ENCODE peak calls at places on chromosomes 5 and 9, in four cellular contexts. T is H1, P is HepG2, M is GM12891. C is an unnamed sample.

GRCh38 chr9:98248737-98249474 is 6.5 kb downstream of the TBC1D2 start:
- DNase-seq in T (no peak), M (no peak), P (no peak), C (no peak)

GRCh38 chr5:150163547-150164059 is 3.0 kb upstream of the CDX1 start:
- DNase-seq in M (no peak), T (no peak), P (no peak), C (no peak)

GRCh38 chr5:132104561-132104960 is 31.0 kb downstream of the CSF2 start:
- DNase-seq in P (no peak), M (no peak), T (no peak), C (no peak)

GRCh38 chr5:170327168-170327567 is 29.6 kb upstream of the LCP2 start:
- DNase-seq in T (no peak), P (no peak), M (no peak), C (no peak)

GRCh38 chr5:95669540-95669939 is 13.3 kb downstream of the SPATA9 start:
- DNase-seq in T (no peak), P (no peak), M (no peak), C (no peak)

GRCh38 chr5:19660679-19661078 is 327.3 kb downstream of the CDH18 start:
- DNase-seq in T (no peak), M (no peak), P (peak), C (no peak)

GRCh38 chr5:128966375-128966774 is 1.1 kb downstream of the SLC27A6 start:
- DNase-seq in T (no peak), M (no peak), P (no peak), C (no peak)

GRCh38 chr9:12770261-12770660 is 4.6 kb upstream of the LURAP1L start:
- DNase-seq in T (no peak), M (no peak), P (no peak), C (no peak)

GRCh38 chr5:144469106-144469505 is 298.4 kb downstream of the KCTD16 start:
- DNase-seq in M (no peak), T (no peak), P (no peak), C (no peak)

GRCh38 chr5:83964235-83964634 is 243.6 kb upstream of the HAPLN1 start:
- DNase-seq in M (no peak), T (no peak), P (no peak), C (no peak)

GRCh38 chr9:130208600-130209347 is 36.6 kb downstream of the NCS1 start:
- DNase-seq in M (no peak), P (no peak), T (no peak), C (no peak)
- TF ChIP-seq POLR2AphosphoS5 in M (no peak), P (no peak), T (no peak), C (no peak)

DNA sequence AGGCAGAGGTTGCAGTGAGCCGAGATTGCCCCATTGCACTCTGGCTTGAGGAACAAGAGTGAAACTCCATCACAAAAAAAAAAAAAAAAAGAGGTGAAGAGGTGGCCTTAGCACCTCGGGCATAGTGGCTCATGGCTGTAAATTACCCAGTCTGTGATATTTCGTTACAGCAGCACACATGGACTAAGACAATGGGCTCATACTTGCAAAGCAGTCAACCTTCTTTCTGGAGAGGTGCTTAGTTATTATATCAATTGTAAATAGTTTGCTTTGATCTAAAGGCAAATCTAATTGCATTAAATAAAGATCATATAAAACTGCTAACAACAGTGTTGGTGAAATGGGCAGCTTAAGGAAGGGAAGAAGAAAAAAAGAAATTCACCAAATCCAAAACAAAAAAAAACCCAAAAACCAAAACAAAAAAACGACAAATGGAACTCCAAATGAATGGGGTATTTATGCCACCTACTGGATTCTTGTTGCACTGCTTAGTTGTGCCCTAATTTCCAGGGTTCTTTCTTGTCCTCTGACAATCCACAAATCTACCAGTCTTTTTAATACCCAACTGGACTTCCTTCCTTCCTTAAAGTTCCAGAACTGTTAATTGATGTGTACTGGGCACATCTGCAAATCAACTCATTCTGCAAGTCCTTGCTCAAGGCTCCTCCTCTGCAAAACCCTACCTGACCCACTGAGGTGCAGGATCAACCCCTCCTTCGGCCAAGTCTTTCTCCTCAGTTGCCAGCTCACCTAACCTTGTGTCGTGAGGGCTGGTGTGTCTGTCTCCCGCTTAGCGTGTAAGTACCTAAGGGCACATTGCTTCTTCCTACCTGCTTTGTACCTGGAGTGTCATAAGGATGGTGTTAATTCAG is 35.0 kb upstream of the DMRT1 start:
- DNase-seq in M (no peak), T (no peak), P (peak), C (no peak)
- TF ChIP-seq TAF1 in M (no peak), T (no peak), P (no peak), C (no peak)

GRCh38 chr5:669842-670395 is 23.2 kb downstream of the TPPP start:
- DNase-seq in M (no peak), P (no peak), T (no peak), C (no peak)

GRCh38 chr5:670396-671270 is 22.5 kb downstream of the TPPP start:
- DNase-seq in P (no peak), T (no peak), M (no peak), C (no peak)

GRCh38 chr5:672329-673139 is 20.6 kb downstream of the TPPP start:
- DNase-seq in T (no peak), M (no peak), P (peak), C (no peak)

GRCh38 chr5:673140-673836 is 19.9 kb downstream of the TPPP start:
- DNase-seq in M (no peak), P (no peak), T (no peak), C (no peak)

DNA sequence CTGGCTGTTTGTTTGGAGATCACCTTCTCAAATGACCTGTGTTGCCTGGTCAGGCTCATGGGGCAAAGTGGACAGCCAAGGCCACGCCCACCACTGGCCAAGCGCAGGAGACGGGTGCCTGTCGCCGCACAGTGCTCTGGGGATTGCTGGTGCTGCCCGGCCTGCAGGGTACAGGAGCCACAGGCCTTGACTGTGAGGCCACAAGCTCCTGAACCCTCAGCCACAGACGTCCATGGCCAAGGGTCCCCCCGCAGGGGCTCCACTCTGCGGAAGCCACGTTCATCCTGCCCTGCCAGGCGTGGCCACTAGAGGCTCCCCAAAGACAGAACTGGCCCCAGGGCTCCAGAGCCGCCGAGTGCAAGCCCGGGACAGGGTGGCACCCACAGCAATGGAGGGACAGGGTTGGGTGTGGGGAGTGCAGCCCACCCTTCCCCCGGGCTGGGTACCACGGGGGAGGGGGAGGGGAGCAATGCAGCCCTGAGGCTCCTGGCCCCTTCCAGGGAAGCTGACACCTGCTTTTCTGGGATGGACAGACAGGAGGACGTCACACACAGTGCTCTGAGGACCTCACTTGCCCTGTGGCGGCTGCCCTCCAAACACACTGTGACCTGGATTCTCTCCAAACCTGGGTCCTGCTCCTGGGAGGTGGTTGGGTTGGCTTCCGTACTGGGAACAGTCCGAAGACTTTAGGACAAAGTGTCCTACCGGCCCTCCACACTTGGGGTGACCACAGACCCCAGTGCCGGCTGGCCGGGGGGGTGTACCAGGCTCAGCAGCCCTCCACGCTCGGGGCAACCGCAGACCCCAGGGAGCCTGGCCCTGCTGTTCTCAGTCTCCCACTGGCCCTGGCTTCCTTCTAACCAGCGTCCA is 21.5 kb downstream of the TPPP start:
- DNase-seq in T (no peak), M (peak), P (peak), C (peak)
- TF ChIP-seq POLR2A in T (no peak), M (no peak), P (no peak), C (no peak)

GRCh38 chr5:16894236-16895057 is 41.6 kb downstream of the MYO10 start:
- DNase-seq in P (peak), T (no peak), M (no peak), C (no peak)
- TF ChIP-seq POLR2AphosphoS5 in P (no peak), T (no peak), M (no peak), C (no peak)

GRCh38 chr9:13958672-13959071 is 355.3 kb downstream of the NFIB start:
- DNase-seq in P (no peak), T (no peak), M (no peak), C (no peak)
- TF ChIP-seq TAF1 in P (no peak), T (no peak), M (no peak), C (no peak)

DNA sequence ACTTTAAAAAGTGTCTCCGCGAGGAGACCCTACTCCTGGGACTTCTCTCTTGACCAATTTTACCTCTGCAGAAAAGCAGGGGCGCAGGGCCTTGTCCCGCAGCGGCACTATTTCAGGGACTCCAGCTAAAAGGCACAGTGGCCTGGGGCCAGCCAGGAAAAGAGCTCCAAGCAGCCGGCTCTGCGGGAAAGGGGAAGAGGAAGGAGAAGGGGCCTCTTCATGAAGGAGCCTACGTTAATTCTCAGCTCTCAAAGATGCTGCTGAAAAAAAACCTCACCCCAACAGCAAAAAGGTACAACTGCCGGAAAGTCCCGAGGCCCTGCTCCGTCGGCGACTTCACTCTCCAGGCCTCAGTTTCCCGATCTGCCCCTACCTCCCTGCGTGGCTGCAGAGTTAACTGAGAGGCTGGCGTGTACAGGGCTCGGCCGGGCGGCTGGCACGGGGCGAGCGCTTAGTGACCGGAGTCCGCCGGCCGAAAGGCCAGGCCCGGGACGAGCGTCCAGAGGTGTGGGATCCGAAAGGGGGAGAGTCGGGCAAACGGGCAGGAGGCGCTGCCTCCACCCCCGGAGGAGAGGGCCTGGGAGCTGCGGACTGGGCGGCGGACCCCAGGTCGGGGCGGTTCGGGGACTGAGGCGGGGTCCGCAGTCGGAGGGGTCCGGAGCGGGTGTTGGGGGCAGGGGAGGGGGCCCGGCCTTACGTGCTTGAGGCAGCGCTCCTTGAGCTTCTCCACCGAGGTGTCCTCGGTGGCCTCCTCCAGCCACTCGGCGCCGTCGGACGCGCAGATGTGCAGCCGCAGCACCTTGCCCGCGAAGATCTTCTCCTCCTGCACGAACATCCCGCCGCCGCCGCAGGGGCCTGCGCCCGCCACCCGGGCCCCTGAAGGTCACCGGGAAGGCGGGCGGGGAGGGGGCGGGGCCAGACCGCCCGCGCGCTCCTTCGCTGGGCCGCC is 571 bp downstream of the UBAC1 start:
- DNase-seq in M (no peak), P (no peak), T (no peak), C (no peak)
- TF ChIP-seq POLR2A in M (no peak), P (peak), T (no peak), C (peak)

GRCh38 chr9:124014355-124015026 is 2.9 kb downstream of the LHX2 start:
- DNase-seq in P (no peak), M (no peak), T (no peak), C (no peak)

GRCh38 chr9:124010665-124011321 is 775 bp upstream of the LHX2 start:
- DNase-seq in P (no peak), M (no peak), T (no peak), C (no peak)

GRCh38 chr9:124011460-124012301 is at the start of gene LHX2:
- DNase-seq in P (no peak), M (no peak), T (peak), C (peak)

GRCh38 chr9:124013263-124014211 is 2.0 kb downstream of the LHX2 start:
- DNase-seq in M (no peak), P (no peak), T (no peak), C (no peak)

GRCh38 chr9:124012368-124013262 is 1.0 kb downstream of the LHX2 start:
- DNase-seq in M (no peak), P (no peak), T (no peak), C (no peak)
- TF ChIP-seq POLR2AphosphoS5 in M (no peak), P (no peak), T (no peak), C (no peak)